ENCODE peak calls at places on chromosomes 11 and 22, in six cellular contexts. One of them, this sample, is unnamed.
A peak's percentile ranks its signal among the peaks of the same experiment; 100 is the strongest.

GRCh38 chr11:77435972-77436371 is 37.9 kb downstream of the PAK1 start:
- DNase-seq in endothelial cell: no peak
- DNase-seq in B cell: no peak
- DNase-seq in GM10248: no peak
- DNase-seq in gastrocnemius medialis: no peak
- DNase-seq in CD8-positive, alpha-beta T cell: no peak
- DNase-seq in this sample: no peak

GRCh38 chr11:43576834-43577521 is 103.6 kb upstream of the HSD17B12 start:
- DNase-seq in endothelial cell: peak; percentile 75
- DNase-seq in B cell: no peak
- DNase-seq in GM10248: peak; percentile 48
- DNase-seq in gastrocnemius medialis: no peak
- DNase-seq in CD8-positive, alpha-beta T cell: no peak
- DNase-seq in this sample: no peak

GRCh38 chr22:48637231-48637630 is 1190.4 kb downstream of the BRD1 start:
- DNase-seq in endothelial cell: no peak
- DNase-seq in B cell: no peak
- DNase-seq in GM10248: no peak
- DNase-seq in gastrocnemius medialis: no peak
- DNase-seq in CD8-positive, alpha-beta T cell: no peak
- DNase-seq in this sample: no peak

GRCh38 chr11:110173775-110174644 is 80.8 kb downstream of the ZC3H12C start:
- DNase-seq in endothelial cell: peak; percentile 81
- DNase-seq in B cell: peak; percentile 50
- DNase-seq in GM10248: peak; percentile 55
- DNase-seq in gastrocnemius medialis: peak; percentile 43
- DNase-seq in CD8-positive, alpha-beta T cell: peak; percentile 14
- DNase-seq in this sample: peak; percentile 52

GRCh38 chr11:105588001-105588400 is 21.9 kb upstream of the GRIA4 start:
- DNase-seq in endothelial cell: no peak
- DNase-seq in B cell: no peak
- DNase-seq in GM10248: no peak
- DNase-seq in gastrocnemius medialis: no peak
- DNase-seq in CD8-positive, alpha-beta T cell: no peak
- DNase-seq in this sample: no peak

GRCh38 chr22:37098976-37099577 is 10.4 kb downstream of the TMPRSS6 start:
- DNase-seq in endothelial cell: no peak
- DNase-seq in B cell: no peak
- DNase-seq in GM10248: no peak
- DNase-seq in gastrocnemius medialis: no peak
- DNase-seq in CD8-positive, alpha-beta T cell: no peak
- DNase-seq in this sample: no peak

GRCh38 chr22:19526702-19527111 is 2.5 kb upstream of the CLDN5 start:
- DNase-seq in endothelial cell: no peak
- DNase-seq in B cell: no peak
- DNase-seq in GM10248: no peak
- DNase-seq in gastrocnemius medialis: no peak
- DNase-seq in CD8-positive, alpha-beta T cell: no peak
- DNase-seq in this sample: no peak

GRCh38 chr11:118061401-118062125 is 15.3 kb upstream of the TMPRSS4 start:
- DNase-seq in endothelial cell: no peak
- DNase-seq in B cell: peak; percentile 6
- DNase-seq in GM10248: no peak
- DNase-seq in gastrocnemius medialis: no peak
- DNase-seq in CD8-positive, alpha-beta T cell: no peak
- DNase-seq in this sample: no peak

GRCh38 chr22:27045103-27045940 is 387.9 kb downstream of the MIAT start:
- DNase-seq in endothelial cell: no peak
- DNase-seq in B cell: no peak
- DNase-seq in GM10248: no peak
- DNase-seq in gastrocnemius medialis: no peak
- DNase-seq in CD8-positive, alpha-beta T cell: no peak
- DNase-seq in this sample: no peak

GRCh38 chr11:36743039-36743438 is 145.0 kb upstream of the RAG2 start:
- DNase-seq in endothelial cell: no peak
- DNase-seq in B cell: no peak
- DNase-seq in GM10248: peak; percentile 29
- DNase-seq in gastrocnemius medialis: no peak
- DNase-seq in CD8-positive, alpha-beta T cell: no peak
- DNase-seq in this sample: no peak

GRCh38 chr11:7514099-7514725 is 413 bp downstream of the PPFIBP2 start:
- DNase-seq in endothelial cell: peak; percentile 9
- DNase-seq in B cell: no peak
- DNase-seq in GM10248: no peak
- DNase-seq in gastrocnemius medialis: no peak
- DNase-seq in CD8-positive, alpha-beta T cell: no peak
- DNase-seq in this sample: peak; percentile 13

GRCh38 chr22:35258144-35258988 is 1.1 kb downstream of the HMGXB4 start:
- DNase-seq in endothelial cell: peak; percentile 17
- DNase-seq in B cell: no peak
- DNase-seq in GM10248: no peak
- DNase-seq in gastrocnemius medialis: no peak
- DNase-seq in CD8-positive, alpha-beta T cell: no peak
- DNase-seq in this sample: no peak

GRCh38 chr11:80722616-80723015 is 1281.8 kb upstream of the TENM4 start:
- DNase-seq in endothelial cell: no peak
- DNase-seq in B cell: no peak
- DNase-seq in GM10248: no peak
- DNase-seq in gastrocnemius medialis: no peak
- DNase-seq in CD8-positive, alpha-beta T cell: no peak
- DNase-seq in this sample: no peak

GRCh38 chr22:19062909-19063308 is 59.3 kb downstream of the DGCR2 start:
- DNase-seq in endothelial cell: no peak
- DNase-seq in B cell: no peak
- DNase-seq in GM10248: no peak
- DNase-seq in gastrocnemius medialis: no peak
- DNase-seq in CD8-positive, alpha-beta T cell: no peak
- DNase-seq in this sample: no peak

GRCh38 chr11:69674267-69674885 is 777 bp downstream of the LTO1 start:
- DNase-seq in endothelial cell: no peak
- DNase-seq in B cell: no peak
- DNase-seq in GM10248: no peak
- DNase-seq in gastrocnemius medialis: peak; percentile 19
- DNase-seq in CD8-positive, alpha-beta T cell: no peak
- DNase-seq in this sample: no peak

GRCh38 chr22:21921184-21921721 is 31.4 kb downstream of the PPM1F start:
- DNase-seq in endothelial cell: no peak
- DNase-seq in B cell: peak; percentile 6
- DNase-seq in GM10248: no peak
- DNase-seq in gastrocnemius medialis: no peak
- DNase-seq in CD8-positive, alpha-beta T cell: no peak
- DNase-seq in this sample: no peak

GRCh38 chr11:111777094-111778046 is 11.2 kb upstream of the PPP2R1B start:
- DNase-seq in endothelial cell: peak; percentile 8
- DNase-seq in B cell: peak; percentile 50
- DNase-seq in GM10248: peak; percentile 62
- DNase-seq in gastrocnemius medialis: no peak
- DNase-seq in CD8-positive, alpha-beta T cell: no peak
- DNase-seq in this sample: no peak

GRCh38 chr22:37735054-37735453 is 38.2 kb downstream of the TRIOBP start:
- DNase-seq in endothelial cell: peak; percentile 67
- DNase-seq in B cell: no peak
- DNase-seq in GM10248: no peak
- DNase-seq in gastrocnemius medialis: peak; percentile 48
- DNase-seq in CD8-positive, alpha-beta T cell: no peak
- DNase-seq in this sample: peak; percentile 50

GRCh38 chr11:128291043-128291442 is 296.3 kb downstream of the ETS1 start:
- DNase-seq in endothelial cell: peak; percentile 12
- DNase-seq in B cell: no peak
- DNase-seq in GM10248: no peak
- DNase-seq in gastrocnemius medialis: no peak
- DNase-seq in CD8-positive, alpha-beta T cell: no peak
- DNase-seq in this sample: no peak

GRCh38 chr11:10087186-10087585 is 206.8 kb downstream of the SBF2 start:
- DNase-seq in endothelial cell: no peak
- DNase-seq in B cell: no peak
- DNase-seq in GM10248: no peak
- DNase-seq in gastrocnemius medialis: no peak
- DNase-seq in CD8-positive, alpha-beta T cell: no peak
- DNase-seq in this sample: no peak

GRCh38 chr11:118921929-118922744 is 3.6 kb downstream of the BCL9L start:
- DNase-seq in endothelial cell: peak; percentile 18
- DNase-seq in B cell: no peak
- DNase-seq in GM10248: no peak
- DNase-seq in gastrocnemius medialis: peak; percentile 94
- DNase-seq in CD8-positive, alpha-beta T cell: no peak
- DNase-seq in this sample: no peak

GRCh38 chr11:14742849-14743248 is 99.2 kb downstream of the PDE3B start:
- DNase-seq in endothelial cell: no peak
- DNase-seq in B cell: no peak
- DNase-seq in GM10248: no peak
- DNase-seq in gastrocnemius medialis: no peak
- DNase-seq in CD8-positive, alpha-beta T cell: no peak
- DNase-seq in this sample: no peak

GRCh38 chr22:29346659-29347058 is 31.2 kb upstream of the RASL10A start:
- DNase-seq in endothelial cell: no peak
- DNase-seq in B cell: no peak
- DNase-seq in GM10248: no peak
- DNase-seq in gastrocnemius medialis: peak; percentile 87
- DNase-seq in CD8-positive, alpha-beta T cell: no peak
- DNase-seq in this sample: no peak

GRCh38 chr11:69374110-69374981 is 80.4 kb downstream of the MYEOV start:
- DNase-seq in endothelial cell: peak; percentile 23
- DNase-seq in B cell: peak; percentile 32
- DNase-seq in GM10248: no peak
- DNase-seq in gastrocnemius medialis: no peak
- DNase-seq in CD8-positive, alpha-beta T cell: no peak
- DNase-seq in this sample: no peak

GRCh38 chr22:23518381-23519187 is 61.5 kb downstream of the IGLL1 start:
- DNase-seq in endothelial cell: no peak
- DNase-seq in B cell: no peak
- DNase-seq in GM10248: no peak
- DNase-seq in gastrocnemius medialis: no peak
- DNase-seq in CD8-positive, alpha-beta T cell: no peak
- DNase-seq in this sample: no peak

GRCh38 chr11:6655790-6656580 is at the start of gene DCHS1:
- DNase-seq in endothelial cell: peak; percentile 65
- DNase-seq in B cell: no peak
- DNase-seq in GM10248: no peak
- DNase-seq in gastrocnemius medialis: no peak
- DNase-seq in CD8-positive, alpha-beta T cell: no peak
- DNase-seq in this sample: peak; percentile 28

DNA sequence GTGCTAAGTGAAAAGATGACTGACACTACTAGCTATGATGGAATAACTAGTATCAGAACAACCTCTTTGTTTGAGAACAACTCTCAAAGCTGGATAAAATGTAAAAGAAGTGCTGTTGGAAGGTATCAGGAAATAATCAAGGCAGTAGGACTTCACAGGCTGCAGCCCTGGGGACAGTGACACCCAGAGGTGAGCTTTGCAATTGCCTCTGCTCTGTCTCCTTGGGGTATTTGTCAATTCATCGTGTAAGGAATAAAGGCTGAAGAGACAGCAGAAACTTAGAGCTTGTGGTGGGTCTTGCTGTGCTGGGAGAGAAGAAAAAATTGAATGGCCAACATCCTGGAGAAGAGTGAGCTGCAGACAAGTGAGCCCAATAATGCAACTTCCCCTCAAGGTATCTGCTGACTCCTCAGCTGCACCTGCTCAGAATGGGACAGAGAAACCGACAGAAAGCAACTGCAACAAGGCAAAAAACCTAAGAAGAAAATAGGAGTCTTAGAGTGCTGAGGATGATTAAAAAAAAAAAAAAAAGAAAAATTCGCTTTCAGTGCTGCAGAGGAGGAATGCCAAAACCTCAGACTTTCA is 141.1 kb downstream of the RCN1 start:
- DNase-seq in endothelial cell: peak; percentile 62
- DNase-seq in B cell: no peak
- DNase-seq in GM10248: peak; percentile 32
- DNase-seq in gastrocnemius medialis: no peak
- DNase-seq in CD8-positive, alpha-beta T cell: no peak
- DNase-seq in this sample: no peak
- TF ChIP-seq CTCF in endothelial cell: peak; percentile 52
- TF ChIP-seq CTCF in B cell: peak; percentile 21
- TF ChIP-seq CTCF in GM10248: peak; percentile 65
- TF ChIP-seq CTCF in gastrocnemius medialis: no peak
- TF ChIP-seq CTCF in CD8-positive, alpha-beta T cell: no peak
- TF ChIP-seq CTCF in this sample: peak; percentile 70

GRCh38 chr22:50544078-50544745 is 1.5 kb upstream of the KLHDC7B start:
- DNase-seq in endothelial cell: peak; percentile 88
- DNase-seq in B cell: peak; percentile 83
- DNase-seq in GM10248: peak; percentile 78
- DNase-seq in gastrocnemius medialis: no peak
- DNase-seq in CD8-positive, alpha-beta T cell: peak; percentile 62
- DNase-seq in this sample: peak; percentile 76
- TF ChIP-seq CTCF in endothelial cell: peak; percentile 41
- TF ChIP-seq CTCF in B cell: peak; percentile 79
- TF ChIP-seq CTCF in GM10248: peak; percentile 73
- TF ChIP-seq CTCF in gastrocnemius medialis: no peak
- TF ChIP-seq CTCF in CD8-positive, alpha-beta T cell: peak; percentile 75
- TF ChIP-seq CTCF in this sample: peak; percentile 71

DNA sequence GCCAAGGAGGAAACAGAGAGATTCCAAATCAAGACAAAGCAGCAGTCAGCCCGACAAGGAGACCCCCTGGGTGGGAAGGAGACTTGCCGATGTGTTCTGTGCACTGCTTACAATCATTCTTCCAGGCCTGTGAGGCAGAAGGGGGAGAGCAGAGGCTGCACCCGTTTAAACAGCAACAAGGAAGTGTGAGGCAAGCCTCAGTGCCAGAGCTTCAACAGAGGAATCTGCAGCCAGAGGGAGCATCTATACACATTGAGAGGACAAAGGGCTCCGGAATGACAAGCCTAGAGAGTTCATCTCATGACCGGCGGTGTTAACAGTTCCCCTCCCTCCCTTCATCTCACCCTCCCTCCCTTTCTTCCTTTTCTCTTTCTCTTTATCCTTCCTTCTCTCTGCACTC is 121.2 kb downstream of the NXPE2 start:
- DNase-seq in endothelial cell: no peak
- DNase-seq in B cell: no peak
- DNase-seq in GM10248: no peak
- DNase-seq in gastrocnemius medialis: no peak
- DNase-seq in CD8-positive, alpha-beta T cell: no peak
- DNase-seq in this sample: no peak
- TF ChIP-seq CTCF in endothelial cell: no peak
- TF ChIP-seq CTCF in B cell: no peak
- TF ChIP-seq CTCF in GM10248: no peak
- TF ChIP-seq CTCF in gastrocnemius medialis: no peak
- TF ChIP-seq CTCF in CD8-positive, alpha-beta T cell: no peak
- TF ChIP-seq CTCF in this sample: no peak

DNA sequence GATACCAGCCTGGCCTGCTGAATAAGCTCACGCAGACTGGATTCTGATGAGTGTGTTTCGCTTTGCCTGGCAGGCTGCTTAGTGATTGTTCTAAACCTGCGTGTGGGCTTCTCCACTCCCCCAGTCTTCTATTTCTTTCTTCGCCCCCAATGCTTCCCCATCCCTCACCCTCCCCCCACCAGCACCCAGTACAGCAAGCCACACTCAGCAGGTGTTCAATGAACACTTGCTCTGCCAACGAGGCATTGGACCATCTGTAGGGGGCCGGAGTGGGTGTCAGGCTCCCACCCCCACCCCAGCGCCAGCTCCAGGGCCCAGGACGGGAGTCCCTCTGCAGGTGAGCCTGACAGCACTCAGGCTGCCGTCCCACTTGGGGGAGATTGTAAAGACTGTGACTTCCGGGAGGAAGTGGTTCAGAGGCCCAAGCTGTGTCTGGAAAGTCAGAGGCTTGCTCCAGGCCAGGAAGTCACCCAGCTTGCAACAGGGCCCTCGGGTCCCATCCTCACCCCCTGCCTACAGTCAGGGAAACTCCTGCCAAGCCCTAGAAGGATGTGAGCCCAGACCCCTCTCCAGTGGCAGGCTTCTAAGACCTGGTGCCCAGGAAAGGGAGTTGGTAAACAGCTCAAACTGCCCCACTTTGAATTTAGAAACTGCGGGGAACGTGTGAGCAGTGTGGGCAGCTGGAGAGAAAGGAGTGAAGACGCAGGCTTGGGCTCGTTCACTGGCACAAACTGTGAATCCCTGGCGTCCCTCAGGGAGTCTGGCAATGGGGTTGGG is 66.3 kb upstream of the PRDM11 start:
- DNase-seq in endothelial cell: no peak
- DNase-seq in B cell: peak; percentile 77
- DNase-seq in GM10248: peak; percentile 46
- DNase-seq in gastrocnemius medialis: no peak
- DNase-seq in CD8-positive, alpha-beta T cell: no peak
- DNase-seq in this sample: no peak
- TF ChIP-seq CTCF in endothelial cell: no peak
- TF ChIP-seq CTCF in B cell: no peak
- TF ChIP-seq CTCF in GM10248: no peak
- TF ChIP-seq CTCF in gastrocnemius medialis: no peak
- TF ChIP-seq CTCF in CD8-positive, alpha-beta T cell: no peak
- TF ChIP-seq CTCF in this sample: no peak

This sample was measured in progenitor cell of endocrine pancreas.